ENCODE peak calls at places on chromosomes 6 and 20, in six cellular contexts. G, J, U, A, Y and O are unnamed samples.
A peak's percentile ranks its signal among the peaks of the same experiment; 100 is the strongest.

GRCh38 chr6:33204415-33205171 is at the start of gene HSD17B8:
- DNase-seq in G (peak; percentile 95), J (peak; percentile 73), U (peak; percentile 86), A (peak; percentile 98), Y (peak; percentile 72), O (no peak)

GRCh38 chr6:119076966-119077642 is 1.4 kb downstream of the FAM184A start:
- DNase-seq in G (no peak), J (no peak), U (no peak), A (no peak), Y (no peak), O (no peak)

GRCh38 chr6:168722397-168722796 is 281.4 kb downstream of the SMOC2 start:
- DNase-seq in G (no peak), J (no peak), U (no peak), A (no peak), Y (no peak), O (no peak)

GRCh38 chr6:24666097-24666615 is 543 bp downstream of the TDP2 start:
- DNase-seq in G (peak; percentile 65), J (no peak), U (peak; percentile 43), A (no peak), Y (peak; percentile 55), O (no peak)

GRCh38 chr6:109291893-109292292 is 90.4 kb downstream of the CD164 start:
- DNase-seq in G (no peak), J (no peak), U (no peak), A (no peak), Y (no peak), O (no peak)

GRCh38 chr20:57092112-57092899 is 174.1 kb downstream of the BMP7 start:
- DNase-seq in G (peak; percentile 84), J (no peak), U (peak; percentile 40), A (peak; percentile 88), Y (peak; percentile 55), O (no peak)

GRCh38 chr6:9540534-9541126 is 874.2 kb downstream of the TFAP2A start:
- DNase-seq in G (no peak), J (no peak), U (no peak), A (peak; percentile 40), Y (no peak), O (no peak)

GRCh38 chr6:90393232-90393884 is 96.7 kb upstream of the BACH2 start:
- DNase-seq in G (no peak), J (no peak), U (peak; percentile 55), A (peak; percentile 76), Y (peak; percentile 28), O (no peak)

GRCh38 chr6:53347921-53348435 is 772 bp downstream of the ELOVL5 start:
- DNase-seq in G (peak; percentile 74), J (no peak), U (no peak), A (peak; percentile 86), Y (peak; percentile 48), O (no peak)

GRCh38 chr6:4575724-4576123 is 200.5 kb upstream of the CDYL start:
- DNase-seq in G (no peak), J (no peak), U (no peak), A (peak; percentile 21), Y (no peak), O (no peak)

GRCh38 chr20:41050361-41051019 is 21.9 kb downstream of the TOP1 start:
- DNase-seq in G (no peak), J (no peak), U (no peak), A (no peak), Y (no peak), O (no peak)

GRCh38 chr20:39825524-39825923 is 863.4 kb downstream of the DHX35 start:
- DNase-seq in G (no peak), J (no peak), U (no peak), A (no peak), Y (peak; percentile 50), O (peak; percentile 86)

GRCh38 chr20:61967300-61967699 is 98.4 kb downstream of the TAF4 start:
- DNase-seq in G (no peak), J (no peak), U (no peak), A (no peak), Y (no peak), O (no peak)

GRCh38 chr20:47178851-47179250 is 177.6 kb downstream of the ZMYND8 start:
- DNase-seq in G (no peak), J (no peak), U (no peak), A (no peak), Y (no peak), O (no peak)

GRCh38 chr6:41698350-41698781 is 37.0 kb downstream of the TFEB start:
- DNase-seq in G (no peak), J (peak; percentile 80), U (no peak), A (peak; percentile 27), Y (no peak), O (no peak)